ENCODE peak calls at places on chromosome 22, in seven cellular contexts. D is stomach, T is body of pancreas, Q is H1, V is left ventricle myocardium inferior, Y is Calu3, E is lung. S is an unnamed sample.

GRCh38 chr22:49292909-49293308 is 534.8 kb downstream of the BRD1 start:
- DNase-seq in D (no peak), T (no peak), Q (peak; percentile 8), V (no peak), Y (no peak), E (no peak), S (no peak)

GRCh38 chr22:49925525-49926128 is 7.2 kb downstream of the CRELD2 start:
- DNase-seq in D (no peak), T (no peak), Q (no peak), V (no peak), Y (no peak), E (no peak), S (no peak)

GRCh38 chr22:25402501-25403283 is 161.8 kb upstream of the GRK3 start:
- DNase-seq in D (no peak), T (peak; percentile 37), Q (no peak), V (peak; percentile 36), Y (no peak), E (no peak), S (no peak)

GRCh38 chr22:19822301-19823117 is 32.2 kb downstream of the GNB1L start:
- DNase-seq in D (peak; percentile 42), T (no peak), Q (peak; percentile 46), V (no peak), Y (no peak), E (no peak), S (peak; percentile 41)

GRCh38 chr22:20803696-20804324 is 29.9 kb downstream of the SERPIND1 start:
- DNase-seq in D (peak; percentile 40), T (peak; percentile 38), Q (peak; percentile 71), V (no peak), Y (peak; percentile 57), E (no peak), S (no peak)

GRCh38 chr22:25736378-25737011 is 5.5 kb upstream of the MYO18B start:
- DNase-seq in D (no peak), T (no peak), Q (no peak), V (no peak), Y (no peak), E (no peak), S (no peak)

GRCh38 chr22:24390576-24390975 is 36.8 kb upstream of the ADORA2A start:
- DNase-seq in D (no peak), T (no peak), Q (no peak), V (no peak), Y (no peak), E (no peak), S (no peak)

GRCh38 chr22:45291061-45291930 is 6.5 kb downstream of the UPK3A start:
- DNase-seq in D (no peak), T (no peak), Q (no peak), V (no peak), Y (no peak), E (no peak), S (no peak)

GRCh38 chr22:19317865-19318264 is 26.3 kb upstream of the CLTCL1 start:
- DNase-seq in D (no peak), T (no peak), Q (no peak), V (no peak), Y (no peak), E (no peak), S (no peak)

GRCh38 chr22:43849731-43850130 is 12.6 kb downstream of the SULT4A1 start:
- DNase-seq in D (no peak), T (no peak), Q (no peak), V (no peak), Y (no peak), E (no peak), S (no peak)

GRCh38 chr22:43846966-43847365 is 15.3 kb downstream of the SULT4A1 start:
- DNase-seq in D (no peak), T (no peak), Q (no peak), V (no peak), Y (no peak), E (no peak), S (peak; percentile 27)

GRCh38 chr22:43847376-43848289 is 14.7 kb downstream of the SULT4A1 start:
- DNase-seq in D (no peak), T (no peak), Q (no peak), V (no peak), Y (no peak), E (no peak), S (peak; percentile 31)

GRCh38 chr22:43850529-43850928 is 11.8 kb downstream of the SULT4A1 start:
- DNase-seq in D (peak; percentile 3), T (no peak), Q (no peak), V (no peak), Y (no peak), E (no peak), S (peak; percentile 27)

DNA sequence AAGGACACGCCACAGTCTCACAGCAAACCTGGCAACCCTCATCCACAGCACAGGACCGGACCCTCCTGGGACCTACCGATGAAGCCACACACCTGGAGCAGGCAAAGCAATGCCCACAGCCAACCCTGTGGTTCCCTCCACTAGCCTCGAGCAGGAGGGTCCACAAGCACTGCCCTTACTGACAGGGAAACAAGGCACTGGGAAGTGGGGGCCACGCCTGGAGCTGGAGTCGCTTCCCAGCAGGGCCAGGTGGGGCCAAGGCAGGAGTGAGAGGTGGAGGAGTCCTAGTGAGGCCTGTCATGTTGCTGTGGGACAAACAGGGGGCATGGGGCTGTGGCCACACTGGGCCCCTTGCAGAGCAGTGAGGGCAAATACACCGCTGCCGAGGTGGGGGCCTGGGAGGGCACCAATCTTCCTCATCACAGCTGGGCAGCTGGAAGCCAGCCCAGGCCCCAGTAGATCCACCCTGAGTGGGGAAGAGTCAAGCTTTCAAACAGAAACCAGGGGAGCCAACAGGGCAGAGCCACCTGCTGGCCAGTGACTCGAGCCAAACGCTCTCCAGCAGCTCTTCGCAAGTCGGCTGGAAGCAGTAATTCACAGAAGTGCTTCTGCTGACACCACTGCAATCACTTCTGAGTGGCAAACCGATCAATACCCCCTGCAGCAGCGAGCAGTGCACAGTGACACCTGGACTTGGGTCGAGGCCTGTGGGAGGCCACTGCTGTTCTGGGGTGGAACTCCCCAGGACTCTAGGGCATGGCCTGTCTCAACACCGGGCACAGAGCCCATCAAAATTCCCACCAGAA is 13.7 kb downstream of the SULT4A1 start:
- DNase-seq in D (no peak), T (peak; percentile 55), Q (no peak), V (peak; percentile 36), Y (no peak), E (no peak), S (peak; percentile 36)
- TF ChIP-seq CTCF in D (no peak), T (peak; percentile 46), Q (peak; percentile 56), V (peak; percentile 64), Y (peak; percentile 37), E (no peak), S (no peak)

DNA sequence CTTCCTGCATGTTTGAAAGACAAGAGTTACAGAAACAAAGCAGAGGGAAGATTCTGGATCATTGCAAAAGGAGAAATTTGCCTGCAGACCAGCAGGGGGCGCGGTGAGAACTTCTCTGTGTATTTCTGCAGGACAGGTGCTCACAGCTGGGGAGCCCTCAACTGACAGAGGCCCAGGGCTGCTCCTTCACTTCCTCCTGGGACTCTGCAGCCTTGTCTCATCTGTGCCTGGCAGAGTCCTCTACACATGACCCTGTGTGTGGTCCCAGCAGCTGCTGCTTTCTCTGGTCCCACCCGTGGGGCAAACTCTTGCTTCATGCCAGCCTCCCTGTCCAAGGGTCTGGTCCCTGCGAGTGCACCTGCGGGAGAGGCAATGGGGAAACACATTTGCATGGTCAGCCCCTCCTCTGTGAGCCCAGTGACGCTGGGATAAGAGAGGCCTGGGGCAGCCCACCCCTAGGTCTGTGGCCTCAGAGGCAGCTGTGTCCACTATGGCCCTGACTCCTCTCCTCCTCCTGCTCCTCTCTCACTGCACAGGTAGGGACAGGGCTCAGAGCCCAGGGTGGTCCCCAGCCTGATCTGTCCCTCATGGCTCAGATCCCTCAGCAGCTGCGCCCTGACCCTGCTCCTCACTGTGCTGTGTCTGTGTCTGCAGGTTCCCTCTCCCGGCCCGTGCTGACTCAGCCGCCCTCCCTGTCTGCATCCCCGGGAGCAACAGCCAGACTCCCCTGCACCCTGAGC is 43.2 kb upstream of the VPREB1 start:
- DNase-seq in D (peak; percentile 48), T (peak; percentile 57), Q (peak; percentile 87), V (peak; percentile 58), Y (peak; percentile 59), E (no peak), S (peak; percentile 62)
- TF ChIP-seq CTCF in D (no peak), T (peak; percentile 55), Q (peak; percentile 72), V (peak; percentile 78), Y (peak; percentile 57), E (peak; percentile 36), S (peak; percentile 95)

GRCh38 chr22:32661296-32661695 is 140.2 kb upstream of the TIMP3 start:
- DNase-seq in D (no peak), T (peak; percentile 25), Q (no peak), V (peak; percentile 82), Y (peak; percentile 55), E (no peak), S (no peak)

GRCh38 chr22:32662587-32662915 is 139.0 kb upstream of the TIMP3 start:
- DNase-seq in D (no peak), T (no peak), Q (no peak), V (no peak), Y (no peak), E (no peak), S (no peak)

GRCh38 chr22:32661737-32662586 is 139.5 kb upstream of the TIMP3 start:
- DNase-seq in D (no peak), T (no peak), Q (no peak), V (no peak), Y (no peak), E (no peak), S (no peak)

GRCh38 chr22:32655068-32655467 is 146.4 kb upstream of the TIMP3 start:
- DNase-seq in D (no peak), T (no peak), Q (no peak), V (no peak), Y (no peak), E (no peak), S (no peak)

DNA sequence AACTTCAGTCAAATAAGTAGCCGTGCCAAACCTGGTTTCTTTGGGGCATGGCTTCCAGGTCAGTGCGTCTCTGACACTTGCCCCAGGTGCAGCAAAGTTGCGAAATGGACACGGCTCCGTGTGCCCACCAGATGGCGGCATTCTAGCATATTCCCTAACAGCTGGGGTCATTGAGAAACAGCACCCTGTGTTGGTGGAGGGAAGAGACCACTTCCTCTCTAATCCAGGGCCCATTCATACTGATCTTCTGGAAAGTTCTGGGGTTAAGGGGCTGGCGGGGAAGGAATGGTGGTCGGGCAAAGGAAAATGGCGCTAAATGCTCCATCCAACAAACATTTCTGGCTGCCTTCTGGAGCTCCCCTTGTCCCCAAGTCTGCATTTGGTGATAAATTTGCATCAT is 141.2 kb upstream of the TIMP3 start:
- DNase-seq in D (peak; percentile 70), T (peak; percentile 73), Q (peak; percentile 80), V (peak; percentile 70), Y (peak; percentile 74), E (peak; percentile 68), S (peak; percentile 64)
- TF ChIP-seq CTCF in D (no peak), T (peak; percentile 73), Q (peak; percentile 85), V (peak; percentile 85), Y (peak; percentile 82), E (peak; percentile 72), S (peak; percentile 84)

GRCh38 chr22:33014621-33015020 is 43.6 kb downstream of the SYN3 start:
- DNase-seq in D (no peak), T (no peak), Q (no peak), V (no peak), Y (no peak), E (no peak), S (no peak)

GRCh38 chr22:33018232-33018864 is 39.8 kb downstream of the SYN3 start:
- DNase-seq in D (peak; percentile 71), T (peak; percentile 64), Q (peak; percentile 93), V (peak; percentile 48), Y (peak; percentile 77), E (peak; percentile 61), S (no peak)

GRCh38 chr22:33013051-33013450 is 45.1 kb downstream of the SYN3 start:
- DNase-seq in D (no peak), T (no peak), Q (no peak), V (no peak), Y (no peak), E (no peak), S (no peak)

GRCh38 chr22:33013531-33014162 is 44.5 kb downstream of the SYN3 start:
- DNase-seq in D (no peak), T (no peak), Q (no peak), V (no peak), Y (no peak), E (no peak), S (no peak)
- TF ChIP-seq CTCF in D (no peak), T (no peak), Q (no peak), V (no peak), Y (no peak), E (no peak), S (no peak)

S was measured in CD14-positive monocyte.